ENCODE peak calls at places on chromosomes 7 and 10, in nine cellular contexts. M is foreskin fibroblast; F is testis; B is mammary epithelial cell; K is ovary; H is transverse colon; E is kidney; J is CD8-positive, alpha-beta T cell; L is Calu3. G is an unnamed sample.

GRCh38 chr10:63446716-63447440 is 18.9 kb downstream of the JMJD1C start:
- DNase-seq in J (no peak), H (no peak), L (no peak), K (no peak), B (no peak), M (no peak), F (no peak), E (no peak), G (no peak)

GRCh38 chr7:15326044-15326644 is 235.7 kb downstream of the AGMO start:
- DNase-seq in M (peak), H (no peak), B (no peak), J (no peak), E (no peak), K (no peak), F (no peak), L (no peak), G (no peak)

GRCh38 chr10:44564801-44565200 is 179.9 kb upstream of the CXCL12 start:
- DNase-seq in K (no peak), M (no peak), F (no peak), E (no peak), J (no peak), H (no peak), L (no peak), B (no peak), G (no peak)

GRCh38 chr10:22334414-22335203 is 10.7 kb upstream of the SPAG6 start:
- DNase-seq in K (peak), F (peak), M (no peak), E (no peak), B (no peak), L (no peak), H (no peak), J (no peak), G (no peak)

GRCh38 chr7:40232242-40232929 is 97.6 kb downstream of the SUGCT start:
- DNase-seq in J (no peak), F (peak), B (peak), K (no peak), L (peak), M (peak), E (no peak), H (peak), G (no peak)

GRCh38 chr7:156639426-156640256 is 933 bp upstream of the RNF32 start:
- DNase-seq in E (peak), B (no peak), L (no peak), H (peak), K (no peak), M (peak), F (peak), J (no peak), G (no peak)

GRCh38 chr7:46545790-46546189 is 624.7 kb upstream of the IGFBP3 start:
- DNase-seq in F (no peak), K (no peak), E (no peak), J (no peak), L (no peak), H (no peak), B (peak), M (peak), G (no peak)

GRCh38 chr7:90251304-90251635 is 6.3 kb downstream of the CFAP69 start:
- DNase-seq in M (peak), J (no peak), K (no peak), L (no peak), H (no peak), B (no peak), E (no peak), F (no peak), G (no peak)

GRCh38 chr7:21941570-21942224 is 4.0 kb downstream of the CDCA7L start:
- DNase-seq in B (peak), H (no peak), E (no peak), K (no peak), M (peak), L (no peak), F (no peak), J (no peak), G (no peak)

GRCh38 chr10:132185601-132186487 is 904 bp upstream of the DPYSL4 start:
- DNase-seq in E (peak), M (peak), H (peak), L (no peak), K (peak), F (peak), B (peak), J (peak), G (no peak)

GRCh38 chr10:24150853-24151252 is 58.1 kb upstream of the KIAA1217 start:
- DNase-seq in K (no peak), L (no peak), M (no peak), B (no peak), E (no peak), J (no peak), H (no peak), F (no peak), G (no peak)

GRCh38 chr7:25260862-25261454 is 32.7 kb upstream of the NPVF start:
- DNase-seq in F (no peak), J (no peak), M (peak), L (peak), E (no peak), K (no peak), H (no peak), B (no peak), G (no peak)

GRCh38 chr7:31126976-31127375 is 74.9 kb downstream of the ADCYAP1R1 start:
- DNase-seq in J (no peak), F (no peak), K (no peak), B (no peak), H (no peak), M (peak), L (no peak), E (no peak), G (no peak)
- TF ChIP-seq CTCF in J (no peak), F (no peak), K (no peak), B (no peak), H (no peak), M (peak), L (no peak), E (no peak), G (peak)

DNA sequence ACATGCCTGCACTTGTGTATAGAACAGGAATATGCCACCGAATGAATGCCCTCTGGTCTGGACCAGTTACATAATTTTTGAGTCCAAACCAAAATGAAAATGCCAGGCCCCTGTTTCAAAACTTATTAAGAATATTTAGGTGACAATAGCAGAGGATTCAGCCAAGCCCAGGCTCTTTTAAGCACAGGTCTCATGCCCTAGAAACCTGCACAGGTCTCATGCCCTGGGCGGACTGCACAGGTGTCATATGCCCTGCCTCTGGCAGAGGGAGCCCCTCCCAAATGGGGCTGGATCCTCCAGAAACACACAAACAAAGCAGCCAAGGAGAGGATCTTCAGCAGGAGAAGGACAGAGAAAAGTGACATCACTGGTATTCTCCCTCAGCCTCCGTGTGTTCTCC is 605.4 kb upstream of the NRP1 start:
- DNase-seq in B (peak), F (no peak), E (no peak), H (no peak), M (no peak), J (no peak), K (no peak), L (no peak), G (no peak)
- TF ChIP-seq CTCF in B (no peak), F (no peak), E (no peak), H (no peak), M (no peak), J (no peak), K (no peak), L (no peak), G (no peak)

GRCh38 chr10:51046668-51047067 is 27.6 kb upstream of the PRKG1 start:
- DNase-seq in F (no peak), L (no peak), M (no peak), K (no peak), J (no peak), B (no peak), E (no peak), H (no peak), G (no peak)

GRCh38 chr10:51052152-51052551 is 22.1 kb upstream of the PRKG1 start:
- DNase-seq in L (no peak), M (no peak), H (no peak), K (no peak), E (no peak), J (no peak), F (no peak), B (no peak), G (no peak)

GRCh38 chr10:51048792-51049191 is 25.5 kb upstream of the PRKG1 start:
- DNase-seq in H (no peak), E (no peak), B (no peak), M (no peak), F (no peak), J (no peak), K (no peak), L (no peak), G (no peak)

DNA sequence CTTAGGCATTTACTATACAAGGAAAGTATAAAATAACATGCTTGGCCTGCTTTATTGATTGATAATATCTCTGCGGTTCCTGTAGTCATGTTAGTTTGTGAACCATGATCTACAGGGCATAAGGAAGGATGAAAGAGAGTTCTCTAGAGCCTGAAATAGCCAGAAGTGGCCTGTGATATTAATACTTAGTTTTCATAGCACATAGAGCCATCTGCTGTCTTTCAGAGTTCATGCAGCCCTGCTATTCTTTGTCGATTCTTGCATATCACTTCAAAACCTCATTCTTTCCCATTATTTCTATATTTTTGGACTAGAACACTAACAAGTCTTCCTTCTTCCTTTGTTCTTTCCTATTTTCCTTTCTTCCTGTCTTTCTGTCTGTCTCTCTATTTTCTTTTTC is 26.4 kb upstream of the PRKG1 start:
- DNase-seq in K (no peak), B (no peak), J (no peak), M (peak), L (no peak), H (no peak), E (no peak), F (no peak), G (no peak)
- TF ChIP-seq CTCF in K (peak), B (no peak), J (no peak), M (no peak), L (no peak), H (no peak), E (peak), F (no peak), G (peak)

GRCh38 chr7:80823066-80823465 is 95.8 kb downstream of the SEMA3C start:
- DNase-seq in E (no peak), B (no peak), K (no peak), H (no peak), L (no peak), F (no peak), J (no peak), M (no peak), G (no peak)
- TF ChIP-seq CTCF in E (no peak), B (no peak), K (no peak), H (no peak), L (no peak), F (no peak), J (no peak), M (no peak), G (no peak)

DNA sequence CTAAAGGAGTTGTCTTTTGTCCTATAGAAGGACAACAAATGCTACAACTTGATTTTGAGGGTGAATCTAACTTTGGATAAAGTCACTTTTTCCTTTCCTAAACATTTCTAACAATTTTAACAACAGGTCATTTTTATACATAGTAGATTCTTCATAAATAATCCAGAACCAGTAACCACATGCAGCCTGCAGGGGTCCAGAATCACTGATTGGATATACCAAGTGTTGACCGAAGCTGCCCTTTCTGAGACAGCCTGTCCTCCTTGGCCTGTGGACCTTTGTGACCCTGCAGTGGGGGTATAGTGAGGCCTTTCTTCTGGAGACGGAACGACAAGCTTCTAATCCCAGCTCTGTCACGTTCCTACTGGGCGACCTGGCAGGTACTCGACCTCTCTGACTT is 34.8 kb upstream of the LAMB4 start:
- DNase-seq in L (no peak), F (no peak), J (no peak), M (no peak), E (no peak), K (no peak), H (no peak), B (no peak), G (no peak)
- TF ChIP-seq CTCF in L (no peak), F (no peak), J (no peak), M (no peak), E (no peak), K (no peak), H (no peak), B (no peak), G (no peak)

G was measured in osteocyte.